ENCODE peak calls at places on chromosome 19, in five cellular contexts. Q is activated CD4-positive, alpha-beta memory T cell treated with anti-CD3 and anti-CD28 coated beads, Interleukin-2, amount 10 ng/mL, durations not matched to agents 7 days and 5 days; C is left ventricle myocardium inferior; F is foreskin fibroblast; B is HFFc6. G is an unnamed sample.

GRCh38 chr19:35675589-35676140 is 9.3 kb downstream of the UPK1A start:
- DNase-seq in Q (no peak), C (no peak), F (no peak), B (no peak), G (no peak)

GRCh38 chr19:33376931-33377557 is 3.5 kb downstream of the CEBPG start:
- DNase-seq in Q (no peak), C (no peak), F (no peak), B (no peak), G (no peak)

GRCh38 chr19:20151617-20152145 is 15.3 kb upstream of the ZNF486 start:
- DNase-seq in Q (no peak), C (no peak), F (no peak), B (no peak), G (no peak)

GRCh38 chr19:17244618-17245534 is 843 bp downstream of the NR2F6 start:
- DNase-seq in Q (no peak), C (peak; percentile 51), F (peak; percentile 39), B (no peak), G (no peak)

GRCh38 chr19:13045812-13046211 is 50.5 kb downstream of the NFIX start:
- DNase-seq in Q (no peak), C (no peak), F (no peak), B (no peak), G (no peak)

GRCh38 chr19:898663-899062 is 5.4 kb downstream of the RNU6-9 start:
- DNase-seq in Q (no peak), C (no peak), F (no peak), B (no peak), G (no peak)

GRCh38 chr19:17739121-17739875 is 12.0 kb upstream of the FCHO1 start:
- DNase-seq in Q (no peak), C (peak; percentile 40), F (peak; percentile 23), B (no peak), G (no peak)

GRCh38 chr19:47848871-47849473 is 10.1 kb upstream of the TPRX2 start:
- DNase-seq in Q (peak; percentile 43), C (no peak), F (peak; percentile 18), B (no peak), G (no peak)

GRCh38 chr19:49592486-49593232 is 1.7 kb downstream of the PRR12 start:
- DNase-seq in Q (peak; percentile 27), C (no peak), F (peak; percentile 32), B (no peak), G (no peak)

GRCh38 chr19:2186071-2186846 is 22.5 kb downstream of the DOT1L start:
- DNase-seq in Q (no peak), C (peak; percentile 87), F (peak; percentile 99), B (peak; percentile 97), G (peak; percentile 97)